ENCODE peak calls at places on chromosomes 5 and 9, in nine cellular contexts. Z is smooth muscle cell of the brain vasculature; N is astrocyte of the spinal cord; O is effector CD4-positive, alpha-beta T cell; I is GM19239; R is activated CD8-positive, alpha-beta T cell treated with anti-CD3 and anti-CD28 coated beads, Interleukin-2, amount 10 ng/mL, durations not matched to agents 7 days and 5 days; F is Right ventricle myocardium inferior; J is HL-60; W is NCI-H226. D is an unnamed sample.
A peak's percentile ranks its signal among the peaks of the same experiment; 100 is the strongest.

GRCh38 chr5:92554447-92555085 is 1026.5 kb downstream of the NR2F1-AS1 start:
- DNase-seq in F (no peak), J (no peak), W (no peak), O (no peak), Z (no peak), R (no peak), I (no peak), N (no peak), D (no peak)

GRCh38 chr5:176513788-176514187 is 23.4 kb downstream of the RNF44 start:
- DNase-seq in R (no peak), W (no peak), O (no peak), J (no peak), F (no peak), Z (no peak), N (no peak), I (no peak), D (no peak)

GRCh38 chr9:135618866-135619598 is 20.3 kb downstream of the GLT6D1 start:
- DNase-seq in R (no peak), Z (no peak), O (no peak), F (no peak), W (no peak), I (no peak), J (no peak), N (no peak), D (no peak)

GRCh38 chr5:173454764-173455598 is 126.8 kb upstream of the STC2 start:
- DNase-seq in W (peak; percentile 87), O (no peak), F (no peak), Z (no peak), R (no peak), J (no peak), I (no peak), N (peak; percentile 98), D (no peak)

GRCh38 chr5:11048760-11049159 is 287.7 kb upstream of the DAP start:
- DNase-seq in F (no peak), N (no peak), I (no peak), W (no peak), J (no peak), R (no peak), Z (no peak), O (no peak), D (no peak)

GRCh38 chr5:149938791-149939358 is 5.7 kb downstream of the PDE6A start:
- DNase-seq in R (no peak), I (no peak), W (peak; percentile 92), Z (no peak), N (peak; percentile 82), J (peak; percentile 86), F (no peak), O (no peak), D (no peak)

GRCh38 chr5:171596391-171596878 is 177.0 kb downstream of the FGF18 start:
- DNase-seq in N (peak; percentile 80), W (peak; percentile 97), F (peak; percentile 92), Z (no peak), R (no peak), J (no peak), I (no peak), O (no peak), D (no peak)

GRCh38 chr5:78295035-78295961 is 800 bp upstream of the AP3B1 start:
- DNase-seq in O (peak; percentile 47), I (no peak), Z (peak; percentile 45), F (no peak), W (peak; percentile 50), J (no peak), R (peak; percentile 59), N (no peak), D (peak; percentile 48)

GRCh38 chr5:112418412-112419049 is 546 bp downstream of the EPB41L4A start:
- DNase-seq in I (no peak), F (peak; percentile 63), N (peak; percentile 18), J (no peak), R (no peak), W (peak; percentile 24), Z (no peak), O (no peak), D (peak; percentile 14)

GRCh38 chr9:4832786-4833579 is 40.2 kb downstream of the RCL1 start:
- DNase-seq in W (peak; percentile 82), J (no peak), N (peak; percentile 99), O (no peak), I (no peak), R (no peak), F (no peak), Z (peak; percentile 86), D (no peak)

GRCh38 chr9:89218040-89218928 is 39.7 kb upstream of the SHC3 start:
- DNase-seq in R (no peak), N (no peak), Z (no peak), I (no peak), W (no peak), F (no peak), J (no peak), O (no peak), D (no peak)

GRCh38 chr5:134547579-134547978 is 22.1 kb downstream of the JADE2 start:
- DNase-seq in Z (no peak), R (no peak), F (peak; percentile 68), N (peak; percentile 83), W (peak; percentile 78), I (no peak), O (no peak), J (no peak), D (no peak)

GRCh38 chr9:98536542-98537173 is 172.1 kb downstream of the GABBR2 start:
- DNase-seq in O (no peak), I (peak; percentile 20), J (peak; percentile 27), N (no peak), W (no peak), F (no peak), Z (no peak), R (peak; percentile 45), D (no peak)

GRCh38 chr9:95074632-95075269 is 242.8 kb downstream of the FANCC start:
- DNase-seq in Z (no peak), W (no peak), F (no peak), N (no peak), R (no peak), J (no peak), O (no peak), I (no peak), D (no peak)

GRCh38 chr5:62386824-62387223 is 16.9 kb downstream of the DIMT1 start:
- DNase-seq in O (no peak), I (no peak), F (no peak), N (no peak), Z (no peak), R (no peak), J (no peak), W (no peak), D (no peak)

GRCh38 chr5:149358294-149358651 is 427 bp downstream of the PCYOX1L start:
- DNase-seq in O (peak; percentile 26), F (peak; percentile 75), Z (no peak), W (no peak), J (peak; percentile 38), N (no peak), I (no peak), R (peak; percentile 45), D (peak; percentile 46)

GRCh38 chr9:33320568-33321261 is 30.4 kb downstream of the NFX1 start:
- DNase-seq in W (peak; percentile 80), J (no peak), I (no peak), N (peak; percentile 95), R (no peak), F (no peak), Z (peak; percentile 63), O (no peak), D (no peak)

D was measured in naive B cell.